ENCODE peak calls at places on chromosomes 12 and 14, in five cellular contexts. One of them, this sample, is unnamed.
A peak's percentile ranks its signal among the peaks of the same experiment; 100 is the strongest.

GRCh38 chr14:75591331-75591946 is 13.0 kb downstream of the FLVCR2 start:
- DNase-seq in GM12865: no peak
- DNase-seq in iPS DF 6.9: no peak
- DNase-seq in CD8-positive, alpha-beta memory T cell: no peak
- DNase-seq in Panc1: no peak
- DNase-seq in this sample: no peak

GRCh38 chr12:119911147-119911546 is 34.0 kb upstream of the CIT start:
- DNase-seq in iPS DF 6.9: no peak
- DNase-seq in Panc1: no peak
- DNase-seq in CD8-positive, alpha-beta memory T cell: no peak
- DNase-seq in GM12865: no peak
- DNase-seq in this sample: peak; percentile 11

GRCh38 chr14:99812096-99812750 is 19.0 kb downstream of the EML1 start:
- DNase-seq in CD8-positive, alpha-beta memory T cell: no peak
- DNase-seq in iPS DF 6.9: no peak
- DNase-seq in Panc1: no peak
- DNase-seq in GM12865: no peak
- DNase-seq in this sample: no peak

GRCh38 chr14:67704484-67705089 is 2.9 kb downstream of the RDH12 start:
- DNase-seq in CD8-positive, alpha-beta memory T cell: no peak
- DNase-seq in GM12865: peak; percentile 74
- DNase-seq in iPS DF 6.9: peak; percentile 61
- DNase-seq in Panc1: peak; percentile 62
- DNase-seq in this sample: peak; percentile 67

GRCh38 chr12:25789520-25789919 is 169.0 kb upstream of the RASSF8 start:
- DNase-seq in GM12865: no peak
- DNase-seq in iPS DF 6.9: no peak
- DNase-seq in Panc1: no peak
- DNase-seq in CD8-positive, alpha-beta memory T cell: no peak
- DNase-seq in this sample: peak; percentile 45

GRCh38 chr12:18368594-18368993 is 107.3 kb downstream of the PIK3C2G start:
- DNase-seq in Panc1: no peak
- DNase-seq in iPS DF 6.9: no peak
- DNase-seq in CD8-positive, alpha-beta memory T cell: no peak
- DNase-seq in GM12865: no peak
- DNase-seq in this sample: no peak

GRCh38 chr14:81450976-81451375 is 50.9 kb upstream of the STON2 start:
- DNase-seq in CD8-positive, alpha-beta memory T cell: no peak
- DNase-seq in iPS DF 6.9: no peak
- DNase-seq in GM12865: no peak
- DNase-seq in Panc1: no peak
- DNase-seq in this sample: no peak

GRCh38 chr14:23829736-23830474 is 123.7 kb upstream of the DHRS4 start:
- DNase-seq in iPS DF 6.9: no peak
- DNase-seq in CD8-positive, alpha-beta memory T cell: no peak
- DNase-seq in Panc1: peak; percentile 78
- DNase-seq in GM12865: no peak
- DNase-seq in this sample: peak; percentile 90

GRCh38 chr14:56569174-56569573 is 10.4 kb upstream of the TMEM260 start:
- DNase-seq in Panc1: no peak
- DNase-seq in CD8-positive, alpha-beta memory T cell: no peak
- DNase-seq in GM12865: peak; percentile 4
- DNase-seq in iPS DF 6.9: no peak
- DNase-seq in this sample: no peak

GRCh38 chr12:113214938-113215400 is 6.3 kb upstream of the TPCN1 start:
- DNase-seq in iPS DF 6.9: no peak
- DNase-seq in GM12865: peak; percentile 78
- DNase-seq in CD8-positive, alpha-beta memory T cell: no peak
- DNase-seq in Panc1: no peak
- DNase-seq in this sample: peak; percentile 99

GRCh38 chr12:92034858-92035401 is 110.7 kb downstream of the BTG1 start:
- DNase-seq in GM12865: peak; percentile 95
- DNase-seq in iPS DF 6.9: no peak
- DNase-seq in CD8-positive, alpha-beta memory T cell: peak; percentile 21
- DNase-seq in Panc1: no peak
- DNase-seq in this sample: peak; percentile 88

GRCh38 chr12:31215521-31216232 is 110.3 kb downstream of the SINHCAF start:
- DNase-seq in CD8-positive, alpha-beta memory T cell: no peak
- DNase-seq in iPS DF 6.9: no peak
- DNase-seq in Panc1: no peak
- DNase-seq in GM12865: no peak
- DNase-seq in this sample: no peak

GRCh38 chr12:106108187-106108816 is 30.5 kb downstream of the NUAK1 start:
- DNase-seq in iPS DF 6.9: no peak
- DNase-seq in CD8-positive, alpha-beta memory T cell: no peak
- DNase-seq in GM12865: no peak
- DNase-seq in Panc1: no peak
- DNase-seq in this sample: peak; percentile 94

GRCh38 chr14:95233702-95234241 is 76.4 kb upstream of the DICER1 start:
- DNase-seq in iPS DF 6.9: no peak
- DNase-seq in GM12865: peak; percentile 73
- DNase-seq in CD8-positive, alpha-beta memory T cell: no peak
- DNase-seq in Panc1: no peak
- DNase-seq in this sample: no peak

GRCh38 chr12:44589697-44590096 is 286.4 kb downstream of the NELL2 start:
- DNase-seq in GM12865: no peak
- DNase-seq in iPS DF 6.9: no peak
- DNase-seq in CD8-positive, alpha-beta memory T cell: no peak
- DNase-seq in Panc1: no peak
- DNase-seq in this sample: no peak

GRCh38 chr12:106238146-106238545 is 9.7 kb downstream of the CKAP4 start:
- DNase-seq in GM12865: no peak
- DNase-seq in CD8-positive, alpha-beta memory T cell: no peak
- DNase-seq in iPS DF 6.9: no peak
- DNase-seq in Panc1: no peak
- DNase-seq in this sample: no peak

GRCh38 chr14:56657604-56658003 is 78.0 kb downstream of the TMEM260 start:
- DNase-seq in iPS DF 6.9: no peak
- DNase-seq in GM12865: no peak
- DNase-seq in Panc1: no peak
- DNase-seq in CD8-positive, alpha-beta memory T cell: no peak
- DNase-seq in this sample: no peak

GRCh38 chr14:21098134-21098891 is at the start of gene ZNF219:
- DNase-seq in iPS DF 6.9: no peak
- DNase-seq in Panc1: no peak
- DNase-seq in GM12865: no peak
- DNase-seq in CD8-positive, alpha-beta memory T cell: peak; percentile 27
- DNase-seq in this sample: peak; percentile 40

GRCh38 chr14:93892923-93893549 is 34.1 kb upstream of the FAM181A start:
- DNase-seq in Panc1: peak; percentile 41
- DNase-seq in iPS DF 6.9: peak; percentile 57
- DNase-seq in GM12865: peak; percentile 61
- DNase-seq in CD8-positive, alpha-beta memory T cell: peak; percentile 62
- DNase-seq in this sample: peak; percentile 44

GRCh38 chr14:28301179-28301578 is 465.4 kb upstream of the FOXG1 start:
- DNase-seq in Panc1: no peak
- DNase-seq in iPS DF 6.9: no peak
- DNase-seq in GM12865: no peak
- DNase-seq in CD8-positive, alpha-beta memory T cell: no peak
- DNase-seq in this sample: no peak
- H3K4me3 ChIP-seq in Panc1: no peak overlapping the region
- H3K4me3 ChIP-seq in iPS DF 6.9: no peak overlapping the region
- H3K4me3 ChIP-seq in GM12865: no peak overlapping the region
- H3K4me3 ChIP-seq in CD8-positive, alpha-beta memory T cell: no peak overlapping the region
- H3K4me3 ChIP-seq in this sample: no peak overlapping the region

GRCh38 chr12:85280984-85281946 is 1.2 kb downstream of the ALX1 start:
- DNase-seq in Panc1: no peak
- DNase-seq in GM12865: no peak
- DNase-seq in iPS DF 6.9: no peak
- DNase-seq in CD8-positive, alpha-beta memory T cell: no peak
- DNase-seq in this sample: no peak

GRCh38 chr12:85278598-85279448 is 1.2 kb upstream of the ALX1 start:
- DNase-seq in CD8-positive, alpha-beta memory T cell: no peak
- DNase-seq in GM12865: no peak
- DNase-seq in iPS DF 6.9: no peak
- DNase-seq in Panc1: no peak
- DNase-seq in this sample: no peak

GRCh38 chr12:85280138-85280983 is at the start of gene ALX1:
- DNase-seq in Panc1: no peak
- DNase-seq in GM12865: no peak
- DNase-seq in CD8-positive, alpha-beta memory T cell: no peak
- DNase-seq in iPS DF 6.9: no peak
- DNase-seq in this sample: peak; percentile 16

GRCh38 chr12:85277900-85278597 is 2.0 kb upstream of the ALX1 start:
- DNase-seq in CD8-positive, alpha-beta memory T cell: no peak
- DNase-seq in iPS DF 6.9: no peak
- DNase-seq in Panc1: no peak
- DNase-seq in GM12865: no peak
- DNase-seq in this sample: no peak

DNA sequence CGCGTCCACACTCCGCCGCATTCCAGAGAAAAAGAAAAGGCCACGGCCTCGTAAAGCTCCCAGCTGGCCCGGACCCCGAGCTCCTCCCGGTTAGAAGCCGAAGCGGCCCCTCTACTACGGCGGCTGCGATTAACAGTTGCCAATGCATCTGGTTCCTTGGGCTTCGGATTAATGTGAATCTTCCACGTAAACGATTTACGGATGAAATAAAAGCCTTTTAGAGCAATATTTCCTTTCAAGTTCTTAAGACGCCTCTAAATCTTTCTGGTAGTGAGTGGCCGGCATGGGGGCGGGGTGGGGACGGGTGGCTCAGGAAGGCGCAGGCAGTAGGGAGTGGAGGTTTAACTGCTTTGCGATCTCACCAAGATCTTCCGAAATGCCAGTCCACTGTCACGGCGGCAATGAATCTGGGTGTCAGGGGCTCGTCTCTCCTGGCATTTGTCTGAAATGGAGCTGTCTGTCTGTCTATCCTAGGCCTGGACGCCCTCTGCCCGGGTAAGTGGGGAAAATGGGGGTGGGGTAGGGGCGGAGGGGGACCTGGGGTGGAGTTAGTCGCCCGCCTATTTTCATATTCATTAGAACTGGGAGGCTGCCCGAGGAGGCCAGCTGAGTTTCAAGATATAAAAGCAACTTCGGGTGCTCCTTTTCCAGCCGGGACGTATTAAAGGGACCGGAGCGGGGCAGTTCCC is 427 bp upstream of the ALX1 start:
- DNase-seq in iPS DF 6.9: no peak
- DNase-seq in CD8-positive, alpha-beta memory T cell: no peak
- DNase-seq in GM12865: no peak
- DNase-seq in Panc1: no peak
- DNase-seq in this sample: no peak
- H3K4me3 ChIP-seq in iPS DF 6.9: peak overlapping the region; percentile 64
- H3K4me3 ChIP-seq in CD8-positive, alpha-beta memory T cell: no peak overlapping the region
- H3K4me3 ChIP-seq in GM12865: no peak overlapping the region
- H3K4me3 ChIP-seq in Panc1: peak overlapping the region; percentile 34
- H3K4me3 ChIP-seq in this sample: peak overlapping the region; percentile 43

DNA sequence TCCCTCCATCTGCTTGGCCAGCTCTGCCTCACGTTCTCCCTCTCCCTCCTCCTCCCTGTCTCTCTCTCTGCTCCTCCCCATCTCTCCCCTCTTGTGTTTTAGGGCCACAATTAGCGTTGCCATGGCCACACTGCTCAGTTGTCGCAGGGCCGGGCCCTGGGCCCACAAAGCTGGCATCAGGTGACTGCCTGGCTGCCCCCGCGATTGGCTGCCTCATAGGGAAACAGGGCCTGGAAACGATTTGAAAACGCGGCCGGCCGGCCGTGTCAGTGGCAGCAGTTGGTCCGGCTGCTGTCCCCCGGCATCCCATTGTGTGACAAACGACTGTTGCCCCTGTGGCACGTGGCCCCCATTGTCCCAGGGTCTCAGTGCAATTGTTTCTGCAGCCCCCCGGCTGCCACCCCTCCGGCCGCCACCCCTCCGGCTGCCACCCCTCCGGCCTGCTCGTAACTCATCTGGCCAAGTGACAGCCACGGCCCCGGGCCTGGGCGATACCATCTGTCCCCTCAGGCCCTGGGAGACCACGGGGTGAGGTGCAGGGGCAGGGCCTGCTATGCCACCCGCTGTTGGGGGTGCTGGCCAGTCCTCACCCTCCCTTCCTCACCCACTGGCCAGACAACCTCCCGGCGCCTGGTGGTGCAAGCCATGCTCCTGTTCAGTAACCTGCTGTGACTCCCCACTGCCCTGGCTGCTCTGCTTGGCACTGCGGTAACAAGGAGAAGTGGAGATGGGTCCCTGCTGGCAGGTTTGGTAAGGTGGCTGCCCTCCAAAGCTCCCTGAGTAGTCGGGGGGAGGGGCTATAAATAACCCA is 17.3 kb downstream of the FOXN4 start:
- DNase-seq in GM12865: no peak
- DNase-seq in Panc1: no peak
- DNase-seq in CD8-positive, alpha-beta memory T cell: no peak
- DNase-seq in iPS DF 6.9: peak; percentile 72
- DNase-seq in this sample: no peak
- H3K4me3 ChIP-seq in GM12865: no peak overlapping the region
- H3K4me3 ChIP-seq in Panc1: no peak overlapping the region
- H3K4me3 ChIP-seq in CD8-positive, alpha-beta memory T cell: no peak overlapping the region
- H3K4me3 ChIP-seq in iPS DF 6.9: peak overlapping the region; percentile 10
- H3K4me3 ChIP-seq in this sample: no peak overlapping the region

GRCh38 chr14:89588840-89589296 is 171.8 kb upstream of the FOXN3 start:
- DNase-seq in iPS DF 6.9: no peak
- DNase-seq in CD8-positive, alpha-beta memory T cell: no peak
- DNase-seq in GM12865: no peak
- DNase-seq in Panc1: no peak
- DNase-seq in this sample: no peak
- H3K4me3 ChIP-seq in iPS DF 6.9: no peak overlapping the region
- H3K4me3 ChIP-seq in CD8-positive, alpha-beta memory T cell: no peak overlapping the region
- H3K4me3 ChIP-seq in GM12865: no peak overlapping the region
- H3K4me3 ChIP-seq in Panc1: no peak overlapping the region
- H3K4me3 ChIP-seq in this sample: no peak overlapping the region

This sample was measured in fibroblast of villous mesenchyme.